ENCODE peak calls at places on chromosomes 16 and 17, in four cellular contexts. M is GM12878, P is H1, Q is HepG2. C is an unnamed sample.

GRCh38 chr17:49624896-49625295 is 49.2 kb downstream of the NXPH3 start:
- DNase-seq in M (no peak), P (no peak), Q (no peak), C (no peak)

GRCh38 chr16:28950648-28951409 is at the start of gene NFATC2IP:
- DNase-seq in M (peak; percentile 99), P (peak; percentile 99), Q (peak; percentile 100), C (peak; percentile 99)

GRCh38 chr17:41777579-41778188 is 8.8 kb downstream of the JUP start:
- DNase-seq in M (no peak), P (no peak), Q (peak; percentile 77), C (no peak)

GRCh38 chr16:84618428-84619102 is 687 bp upstream of the COTL1 start:
- DNase-seq in M (no peak), P (peak; percentile 54), Q (peak; percentile 65), C (peak; percentile 70)

GRCh38 chr17:35189291-35189690 is 4.9 kb downstream of the SLC35G3 start:
- DNase-seq in M (no peak), P (no peak), Q (no peak), C (no peak)

GRCh38 chr17:80504671-80505413 is 28.4 kb upstream of the NPTX1 start:
- DNase-seq in M (no peak), P (no peak), Q (no peak), C (no peak)

GRCh38 chr17:38663125-38663751 is 11.5 kb downstream of the EPOP start:
- DNase-seq in M (no peak), P (peak; percentile 83), Q (peak; percentile 90), C (peak; percentile 82)

GRCh38 chr17:78266231-78266631 is 34.8 kb downstream of the TMEM235 start:
- DNase-seq in M (no peak), P (no peak), Q (no peak), C (no peak)

GRCh38 chr16:3997231-3997841 is 116.8 kb upstream of the CREBBP start:
- DNase-seq in M (no peak), P (no peak), Q (no peak), C (no peak)

GRCh38 chr16:3214904-3215600 is 19.9 kb downstream of the ZNF200 start:
- DNase-seq in M (no peak), P (no peak), Q (no peak), C (no peak)

GRCh38 chr17:7842380-7842949 is 8.4 kb downstream of the KDM6B start:
- DNase-seq in M (no peak), P (no peak), Q (peak; percentile 56), C (no peak)

GRCh38 chr17:1919206-1919605 is 89.4 kb downstream of the RPA1 start:
- DNase-seq in M (no peak), P (no peak), Q (no peak), C (no peak)

GRCh38 chr16:59880626-59881025 is 1146.5 kb upstream of the GOT2 start:
- DNase-seq in M (no peak), P (no peak), Q (no peak), C (no peak)

GRCh38 chr16:88452485-88453216 is 429 bp upstream of the ZFPM1 start:
- DNase-seq in M (peak; percentile 67), P (peak; percentile 91), Q (peak; percentile 92), C (peak; percentile 93)

GRCh38 chr16:30787613-30788378 is 791 bp upstream of the ZNF629 start:
- DNase-seq in M (no peak), P (no peak), Q (peak; percentile 57), C (no peak)

GRCh38 chr17:36002631-36003030 is 1.3 kb upstream of the CCL15 start:
- DNase-seq in M (peak; percentile 23), P (no peak), Q (no peak), C (no peak)

GRCh38 chr17:31558748-31559646 is 167.5 kb downstream of the RAB11FIP4 start:
- DNase-seq in M (no peak), P (no peak), Q (peak; percentile 59), C (no peak)

GRCh38 chr16:73157861-73158260 is 109.9 kb upstream of the ZFHX3 start:
- DNase-seq in M (no peak), P (no peak), Q (no peak), C (no peak)

GRCh38 chr17:76074390-76075363 is at the start of gene GALR2:
- DNase-seq in M (no peak), P (no peak), Q (no peak), C (no peak)

GRCh38 chr16:66682271-66682670 is 14.3 kb downstream of the CMTM4 start:
- DNase-seq in M (no peak), P (no peak), Q (no peak), C (no peak)

GRCh38 chr17:8392274-8392673 is 5.4 kb downstream of the RNF222 start:
- DNase-seq in M (no peak), P (no peak), Q (no peak), C (no peak)

GRCh38 chr17:1179112-1179634 is 608 bp downstream of the ABR start:
- DNase-seq in M (no peak), P (no peak), Q (no peak), C (no peak)

GRCh38 chr16:774086-775001 is 13.8 kb downstream of the MSLN start:
- DNase-seq in M (no peak), P (no peak), Q (no peak), C (no peak)
- TF ChIP-seq SUZ12 in M (no peak), P (no peak), Q (no peak), C (no peak)

DNA sequence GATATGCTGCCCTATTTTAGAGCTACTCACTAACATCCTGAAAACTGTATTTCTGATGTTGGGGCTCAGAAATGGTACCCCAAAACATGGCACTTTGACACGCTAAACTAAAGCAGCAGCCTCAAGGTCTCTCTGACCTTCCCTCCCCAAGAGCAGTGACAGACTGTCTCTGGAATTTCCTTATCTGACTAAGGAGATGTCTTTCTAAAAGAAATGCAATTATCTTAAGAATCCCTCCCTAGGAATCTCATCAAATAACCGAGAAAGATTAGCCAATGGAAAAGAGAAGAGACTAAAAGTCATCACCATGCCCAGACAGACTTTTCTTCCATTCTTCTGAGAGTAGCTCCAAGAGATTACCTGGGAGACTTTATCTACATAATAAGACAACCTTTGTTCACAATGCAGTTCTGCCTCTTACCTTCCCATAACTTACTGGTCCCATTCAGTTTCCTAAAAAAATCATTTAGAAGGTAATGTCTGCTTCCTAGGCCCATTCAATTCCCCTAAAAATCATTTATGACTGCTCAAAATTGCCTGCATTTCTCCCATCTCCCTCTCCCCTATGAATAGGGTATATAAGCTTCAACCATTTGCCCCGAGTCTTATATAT is 123.9 kb downstream of the CPPED1 start:
- DNase-seq in M (no peak), P (no peak), Q (no peak), C (peak; percentile 47)
- TF ChIP-seq ZNF274 in M (no peak), P (no peak), Q (no peak), C (no peak)

GRCh38 chr17:19482571-19482970 is 51.1 kb upstream of the SLC47A1 start:
- DNase-seq in M (no peak), P (no peak), Q (no peak), C (no peak)
- H3K9ac ChIP-seq in M (no peak overlapping the region), P (no peak overlapping the region), Q (no peak overlapping the region), C (no peak overlapping the region)

GRCh38 chr17:10292057-10292931 is 80.5 kb downstream of the MYH13 start:
- DNase-seq in M (peak; percentile 20), P (no peak), Q (no peak), C (no peak)
- TF ChIP-seq SUZ12 in M (no peak), P (no peak), Q (no peak), C (no peak)

GRCh38 chr17:13182854-13183253 is 165.0 kb upstream of the ELAC2 start:
- DNase-seq in M (no peak), P (no peak), Q (peak; percentile 46), C (peak; percentile 8)
- TF ChIP-seq ZNF274 in M (no peak), P (no peak), Q (no peak), C (no peak)